ENCODE peak calls at places on chromosomes 6 and 20, in eight cellular contexts. E is skeletal muscle cell; S is stimulated activated CD4-positive, alpha-beta T cell treated with anti-CD3 and anti-CD28 coated beads, Interleukin-15, amount 100 ng/mL, for 24 hours; O is effector CD4-positive, alpha-beta T cell; F is GM23248; T is ovary; X is omental fat pad; I is HEK293T. L is an unnamed sample.

GRCh38 chr20:35285806-35286076 is 1.2 kb upstream of the EIF6 start:
- DNase-seq in F (peak; percentile 36), E (no peak), O (no peak), I (no peak), T (no peak), X (no peak), S (no peak), L (no peak)

GRCh38 chr20:50467618-50468373 is 42.4 kb upstream of the PTPN1 start:
- DNase-seq in O (no peak), I (peak; percentile 65), F (peak; percentile 63), X (no peak), T (no peak), S (peak; percentile 53), E (no peak), L (no peak)

GRCh38 chr6:11754625-11755289 is 23.8 kb downstream of the ADTRP start:
- DNase-seq in T (no peak), X (no peak), O (no peak), F (peak; percentile 93), I (no peak), S (no peak), E (no peak), L (no peak)

GRCh38 chr6:35311390-35312075 is 13.9 kb downstream of the DEF6 start:
- DNase-seq in I (no peak), O (peak; percentile 35), F (no peak), T (no peak), S (peak; percentile 61), X (no peak), E (no peak), L (no peak)

GRCh38 chr6:22756365-22756764 is 187.0 kb downstream of the HDGFL1 start:
- DNase-seq in S (no peak), O (no peak), I (no peak), F (peak; percentile 19), X (no peak), E (peak; percentile 78), T (no peak), L (no peak)

GRCh38 chr6:118644007-118644406 is 7.4 kb downstream of the CEP85L start:
- DNase-seq in E (no peak), O (no peak), T (no peak), I (no peak), S (no peak), X (no peak), F (peak; percentile 67), L (no peak)

GRCh38 chr6:142822882-142823578 is 121.9 kb downstream of the HIVEP2 start:
- DNase-seq in E (no peak), F (no peak), O (no peak), S (peak; percentile 52), X (no peak), I (peak; percentile 31), T (no peak), L (peak; percentile 52)

GRCh38 chr20:33298391-33298790 is 15.4 kb downstream of the BPIFB1 start:
- DNase-seq in E (no peak), S (no peak), T (no peak), F (peak; percentile 23), I (no peak), O (no peak), X (no peak), L (no peak)

GRCh38 chr6:158666637-158667359 is 16.9 kb downstream of the SYTL3 start:
- DNase-seq in X (no peak), F (peak; percentile 60), I (no peak), S (no peak), E (peak; percentile 78), T (no peak), O (no peak), L (no peak)

GRCh38 chr6:112253842-112254816 is at the start of gene LAMA4:
- DNase-seq in I (peak; percentile 67), X (no peak), S (peak; percentile 46), O (no peak), F (peak; percentile 83), E (no peak), T (peak; percentile 62), L (no peak)

GRCh38 chr6:134537146-134537555 is 219.2 kb upstream of the SGK1 start:
- DNase-seq in S (no peak), E (peak; percentile 89), I (no peak), X (no peak), O (no peak), T (no peak), F (peak; percentile 96), L (no peak)

GRCh38 chr6:37555040-37555781 is 55.5 kb upstream of the CCDC167 start:
- DNase-seq in T (no peak), F (no peak), I (no peak), S (no peak), O (no peak), X (no peak), E (no peak), L (no peak)

GRCh38 chr6:72588155-72588554 is 33.7 kb upstream of the KCNQ5 start:
- DNase-seq in I (no peak), T (no peak), X (no peak), S (no peak), E (no peak), F (no peak), O (no peak), L (no peak)

GRCh38 chr6:106037060-106037459 is 49.1 kb upstream of the PRDM1 start:
- DNase-seq in O (no peak), S (no peak), X (no peak), F (peak; percentile 50), T (no peak), I (no peak), E (peak; percentile 45), L (no peak)

GRCh38 chr6:146311079-146311478 is 232.6 kb upstream of the RAB32 start:
- DNase-seq in X (no peak), T (no peak), F (no peak), E (no peak), I (no peak), O (no peak), S (no peak), L (no peak)

GRCh38 chr6:134678436-134678889 is 271.4 kb downstream of the ALDH8A1 start:
- DNase-seq in O (no peak), I (no peak), E (peak; percentile 92), S (no peak), T (peak; percentile 60), F (no peak), X (no peak), L (no peak)

GRCh38 chr6:97726378-97726777 is 443.4 kb upstream of the MMS22L start:
- DNase-seq in F (peak; percentile 25), S (no peak), T (no peak), X (no peak), O (no peak), E (no peak), I (peak; percentile 20), L (no peak)

GRCh38 chr20:51710503-51710902 is 57.7 kb downstream of the ATP9A start:
- DNase-seq in X (no peak), F (no peak), S (no peak), E (no peak), I (no peak), T (no peak), O (no peak), L (no peak)

GRCh38 chr6:6080975-6081374 is 74.2 kb upstream of the NRN1 start:
- DNase-seq in E (no peak), O (no peak), I (no peak), S (no peak), X (no peak), T (no peak), F (no peak), L (no peak)

GRCh38 chr20:49415005-49415663 is 67.3 kb downstream of the KCNB1 start:
- DNase-seq in T (no peak), X (no peak), F (no peak), O (no peak), E (no peak), S (no peak), I (no peak), L (no peak)

GRCh38 chr20:3209023-3209945 is at the start of gene ITPA:
- DNase-seq in F (peak; percentile 64), T (peak; percentile 42), E (no peak), S (peak; percentile 80), I (peak; percentile 75), O (peak; percentile 51), X (no peak), L (peak; percentile 29)

GRCh38 chr6:168103036-168103830 is 24.2 kb upstream of the FRMD1 start:
- DNase-seq in X (no peak), I (no peak), E (no peak), T (no peak), O (no peak), F (no peak), S (no peak), L (no peak)

GRCh38 chr6:48318670-48319069 is 207.7 kb upstream of the PTCHD4 start:
- DNase-seq in O (no peak), X (no peak), T (no peak), S (no peak), E (no peak), I (no peak), F (no peak), L (no peak)

GRCh38 chr6:31898200-31899011 is 908 bp upstream of the EHMT2 start:
- DNase-seq in O (peak; percentile 24), E (no peak), F (peak; percentile 71), I (peak; percentile 42), T (no peak), X (no peak), S (peak; percentile 36), L (no peak)

GRCh38 chr20:37397954-37398749 is 52.2 kb downstream of the SRC start:
- DNase-seq in X (no peak), F (no peak), O (no peak), S (no peak), E (no peak), I (no peak), T (no peak), L (no peak)

L was measured in iPS DF 6.9.